ENCODE peak calls at places on chromosomes 6 and 20, in four cellular contexts. D is lower leg skin, W is pancreas, J is coronary artery. X is an unnamed sample.
A peak's percentile ranks its signal among the peaks of the same experiment; 100 is the strongest.

GRCh38 chr6:98957440-98957839 is 9.7 kb upstream of the FBXL4 start:
- DNase-seq in D (no peak), W (no peak), J (no peak), X (no peak)

GRCh38 chr6:97401533-97401932 is 118.5 kb upstream of the MMS22L start:
- DNase-seq in D (no peak), W (no peak), J (no peak), X (no peak)

GRCh38 chr20:59191036-59191755 is 27.6 kb downstream of the ZNF831 start:
- DNase-seq in D (no peak), W (no peak), J (no peak), X (no peak)

GRCh38 chr6:82249381-82250253 is 2.1 kb upstream of the IBTK start:
- DNase-seq in D (no peak), W (no peak), J (no peak), X (no peak)

GRCh38 chr6:16832721-16833120 is 71.5 kb upstream of the ATXN1 start:
- DNase-seq in D (no peak), W (no peak), J (no peak), X (no peak)

GRCh38 chr6:85674604-85675003 is 31.9 kb upstream of the SYNCRIP start:
- DNase-seq in D (no peak), W (no peak), J (no peak), X (no peak)

GRCh38 chr6:291148-291696 is 1.1 kb upstream of the DUSP22 start:
- DNase-seq in D (no peak), W (peak; percentile 58), J (peak; percentile 65), X (no peak)

GRCh38 chr6:13413906-13414555 is 73.4 kb downstream of the GFOD1 start:
- DNase-seq in D (no peak), W (no peak), J (peak; percentile 92), X (no peak)

DNA sequence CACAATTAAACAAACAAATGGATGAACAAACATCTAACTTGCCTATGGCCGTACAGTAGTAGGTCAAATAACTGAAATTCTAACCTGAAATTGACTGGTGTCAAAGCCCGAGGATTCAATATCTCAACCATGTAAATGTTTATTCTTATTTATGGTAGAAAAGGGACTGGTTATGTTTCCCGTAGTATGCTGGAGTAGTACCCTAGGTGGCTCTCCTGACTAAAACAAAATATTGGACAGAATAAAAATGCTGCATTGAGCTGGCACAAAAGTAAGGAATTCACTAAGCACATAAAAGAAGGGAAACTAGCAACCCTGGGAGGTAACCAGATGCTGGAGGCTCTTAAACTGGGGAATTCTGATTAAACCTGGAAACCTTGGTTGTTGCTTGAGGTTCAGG is 117.1 kb upstream of the PREP start:
- DNase-seq in D (no peak), W (no peak), J (no peak), X (peak; percentile 45)
- TF ChIP-seq CTCF in D (no peak), W (no peak), J (no peak), X (peak; percentile 32)

DNA sequence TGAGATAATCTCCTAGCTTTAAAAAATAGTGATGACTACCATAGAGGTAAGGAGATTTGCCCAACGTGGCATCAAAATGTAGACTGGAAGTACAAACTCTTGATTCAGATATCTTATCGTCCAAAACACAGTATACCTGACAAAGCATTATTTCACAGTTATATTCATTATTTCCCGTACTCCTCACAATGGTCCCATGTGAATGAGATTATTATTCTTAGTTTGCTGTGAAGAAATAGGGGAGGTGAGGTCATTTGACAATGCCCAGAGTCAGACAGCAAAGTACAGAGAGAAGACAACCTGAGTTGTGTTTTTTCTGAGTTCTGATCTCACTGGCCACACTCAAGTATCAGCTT is 1.2 kb upstream of the TFB1M start:
- DNase-seq in D (no peak), W (no peak), J (no peak), X (no peak)
- H3K4me3 ChIP-seq in D (no peak overlapping the region), W (peak overlapping the region; percentile 86), J (peak overlapping the region; percentile 95), X (peak overlapping the region; percentile 75)

GRCh38 chr20:53210041-53210440 is 237.9 kb downstream of the TSHZ2 start:
- DNase-seq in D (no peak), W (no peak), J (no peak), X (no peak)

GRCh38 chr20:53212018-53212417 is 239.9 kb downstream of the TSHZ2 start:
- DNase-seq in D (no peak), W (no peak), J (no peak), X (no peak)

GRCh38 chr20:53210931-53211330 is 238.8 kb downstream of the TSHZ2 start:
- DNase-seq in D (no peak), W (no peak), J (no peak), X (no peak)

GRCh38 chr20:53205046-53205445 is 232.9 kb downstream of the TSHZ2 start:
- DNase-seq in D (no peak), W (no peak), J (no peak), X (no peak)

GRCh38 chr20:53208110-53208908 is 236.2 kb downstream of the TSHZ2 start:
- DNase-seq in D (no peak), W (no peak), J (no peak), X (no peak)
- TF ChIP-seq CTCF in D (no peak), W (no peak), J (no peak), X (no peak)

GRCh38 chr6:169589699-169590257 is 112.1 kb downstream of the WDR27 start:
- DNase-seq in D (no peak), W (no peak), J (no peak), X (no peak)
- H3K4me3 ChIP-seq in D (no peak overlapping the region), W (no peak overlapping the region), J (no peak overlapping the region), X (no peak overlapping the region)

GRCh38 chr6:15770347-15771143 is 107.7 kb upstream of the DTNBP1 start:
- DNase-seq in D (no peak), W (no peak), J (no peak), X (peak; percentile 11)
- TF ChIP-seq CTCF in D (no peak), W (no peak), J (no peak), X (no peak)

X was measured in AG09309.